ENCODE peak calls at places on chromosomes 12 and 14, in four cellular contexts. Z, A, X and I are unnamed samples.

GRCh38 chr12:95417372-95417771 is 56.6 kb upstream of the METAP2 start:
- DNase-seq in Z (no peak), A (no peak), X (no peak), I (no peak)

GRCh38 chr12:120116792-120117651 is 469 bp upstream of the RAB35 start:
- DNase-seq in Z (peak), A (peak), X (peak), I (peak)

GRCh38 chr14:102539544-102540309 is 30.2 kb upstream of the ANKRD9 start:
- DNase-seq in Z (peak), A (no peak), X (no peak), I (peak)

GRCh38 chr14:100526632-100527031 is 60.6 kb downstream of the BEGAIN start:
- DNase-seq in Z (no peak), A (no peak), X (no peak), I (no peak)

GRCh38 chr12:2957816-2958431 is 1.3 kb upstream of the TEAD4 start:
- DNase-seq in Z (no peak), A (no peak), X (no peak), I (no peak)

GRCh38 chr14:23127861-23128260 is 8.8 kb upstream of the CEBPE start:
- DNase-seq in Z (no peak), A (no peak), X (no peak), I (no peak)

GRCh38 chr14:23056257-23056955 is 914 bp downstream of the CDH24 start:
- DNase-seq in Z (peak), A (peak), X (peak), I (peak)

GRCh38 chr12:2689879-2690278 is 104.9 kb upstream of the FKBP4 start:
- DNase-seq in Z (no peak), A (peak), X (no peak), I (no peak)

GRCh38 chr14:96962337-96962736 is 165.2 kb downstream of the VRK1 start:
- DNase-seq in Z (no peak), A (no peak), X (no peak), I (peak)

GRCh38 chr14:86038401-86038985 is 508.5 kb downstream of the FLRT2 start:
- DNase-seq in Z (peak), A (peak), X (peak), I (peak)

GRCh38 chr12:7349418-7349817 is 45.5 kb downstream of the ACSM4 start:
- DNase-seq in Z (no peak), A (no peak), X (no peak), I (no peak)

GRCh38 chr14:104099096-104100041 is 13.9 kb downstream of the ASPG start:
- DNase-seq in Z (no peak), A (no peak), X (no peak), I (no peak)

GRCh38 chr14:24058260-24058950 is 6.6 kb downstream of the CARMIL3 start:
- DNase-seq in Z (peak), A (peak), X (peak), I (peak)

GRCh38 chr12:23708185-23708837 is 241.2 kb downstream of the SOX5 start:
- DNase-seq in Z (no peak), A (no peak), X (no peak), I (no peak)

GRCh38 chr12:23704992-23705943 is 244.2 kb downstream of the SOX5 start:
- DNase-seq in Z (no peak), A (no peak), X (no peak), I (no peak)

GRCh38 chr12:23707270-23707669 is 242.2 kb downstream of the SOX5 start:
- DNase-seq in Z (no peak), A (no peak), X (no peak), I (no peak)
- TF ChIP-seq CTCF in Z (no peak), A (no peak), X (no peak), I (no peak)

DNA sequence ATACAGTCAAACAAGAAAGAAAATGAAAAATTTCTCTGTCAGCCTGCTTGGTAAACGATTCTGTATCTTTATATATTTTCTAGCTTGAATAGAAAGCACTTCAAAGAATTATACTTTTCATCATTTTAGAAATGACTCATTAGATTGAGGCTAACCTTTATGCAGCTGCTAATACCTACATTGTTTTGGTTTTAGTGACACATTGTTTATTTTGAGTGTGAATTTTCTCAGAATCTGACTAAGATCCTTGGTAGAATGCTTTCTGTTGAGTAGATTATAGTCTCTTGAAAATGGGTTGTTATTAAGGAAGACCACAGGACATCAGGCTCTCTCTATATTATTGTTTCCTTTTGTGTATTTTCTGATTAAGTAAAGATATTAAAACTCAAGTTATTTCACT is at the start of gene PMCH:
- DNase-seq in Z (no peak), A (no peak), X (no peak), I (no peak)
- TF ChIP-seq MAX in Z (no peak), A (no peak), X (no peak), I (no peak)

GRCh38 chr12:62983594-62983993 is 48.6 kb upstream of the PPM1H start:
- DNase-seq in Z (peak), A (no peak), X (peak), I (peak)
- TF ChIP-seq CTCF in Z (peak), A (peak), X (peak), I (peak)

DNA sequence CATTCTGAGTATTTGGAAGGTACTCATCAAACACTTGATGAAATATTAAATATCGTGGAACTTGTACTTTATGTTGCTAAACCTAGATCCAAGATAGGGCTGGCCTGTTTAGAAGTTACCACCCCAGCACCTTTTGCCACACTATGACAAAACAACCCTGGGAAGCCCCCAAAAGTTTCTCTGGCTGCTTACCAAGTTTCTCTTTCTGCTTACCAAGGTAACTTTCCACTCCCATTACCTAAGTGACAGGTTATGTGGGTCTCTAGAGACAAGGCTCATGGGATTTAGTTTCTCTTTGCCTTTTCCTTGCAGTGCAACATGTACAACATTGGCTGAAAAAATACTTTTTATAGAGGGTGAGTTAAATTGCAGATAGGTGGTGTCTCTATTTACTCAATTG is 28.9 kb upstream of the PPM1A start:
- DNase-seq in Z (no peak), A (no peak), X (no peak), I (no peak)
- TF ChIP-seq MAX in Z (no peak), A (no peak), X (no peak), I (no peak)